ENCODE peak calls at places on chromosome 15, in nine cellular contexts. O is fibroblast of lung; H is A549; D is astrocyte; R is bronchial epithelial cell; W is HCT116; M is foreskin fibroblast; I is transverse colon; P is CD8-positive, alpha-beta T cell. A is an unnamed sample.

GRCh38 chr15:70261083-70261482 is 163.4 kb upstream of the TLE3 start:
- DNase-seq in O (no peak), H (no peak), D (no peak), R (no peak), W (no peak), M (no peak), I (no peak), P (no peak), A (no peak)

GRCh38 chr15:96330450-96331140 is at the start of gene NR2F2:
- DNase-seq in O (peak; percentile 99), H (peak; percentile 91), D (peak; percentile 97), R (peak; percentile 87), W (peak; percentile 94), M (peak; percentile 100), I (peak; percentile 94), P (no peak), A (peak; percentile 86)

GRCh38 chr15:71220828-71221227 is 105.6 kb downstream of the THSD4 start:
- DNase-seq in O (no peak), H (no peak), D (no peak), R (no peak), W (no peak), M (no peak), I (no peak), P (no peak), A (no peak)

GRCh38 chr15:20357139-20358065 is 184.2 kb downstream of the GOLGA6L6 start:
- DNase-seq in O (no peak), H (no peak), D (no peak), R (no peak), W (no peak), M (no peak), I (no peak), P (peak; percentile 55), A (no peak)

GRCh38 chr15:99845009-99845408 is 111.8 kb upstream of the LYSMD4 start:
- DNase-seq in O (peak; percentile 78), H (no peak), D (peak; percentile 74), R (peak; percentile 44), W (no peak), M (no peak), I (no peak), P (no peak), A (no peak)

GRCh38 chr15:90104551-90104950 is 2.3 kb upstream of the IDH2 start:
- DNase-seq in O (no peak), H (no peak), D (no peak), R (peak; percentile 52), W (no peak), M (no peak), I (peak; percentile 59), P (no peak), A (no peak)

GRCh38 chr15:92819312-92820232 is 80.6 kb upstream of the CHD2 start:
- DNase-seq in O (peak; percentile 35), H (no peak), D (no peak), R (peak; percentile 54), W (no peak), M (no peak), I (no peak), P (no peak), A (no peak)

GRCh38 chr15:36429707-36430106 is 149.7 kb upstream of the CDIN1 start:
- DNase-seq in O (peak; percentile 34), H (no peak), D (peak; percentile 16), R (no peak), W (no peak), M (no peak), I (no peak), P (no peak), A (no peak)

GRCh38 chr15:63417721-63418120 is 36.1 kb upstream of the CA12 start:
- DNase-seq in O (no peak), H (no peak), D (no peak), R (no peak), W (no peak), M (no peak), I (no peak), P (no peak), A (no peak)

GRCh38 chr15:72968531-72968922 is 83.7 kb upstream of the NEO1 start:
- DNase-seq in O (no peak), H (no peak), D (no peak), R (peak; percentile 8), W (no peak), M (peak; percentile 30), I (peak; percentile 86), P (no peak), A (peak; percentile 12)

GRCh38 chr15:79315623-79316328 is 4.9 kb downstream of the TMED3 start:
- DNase-seq in O (no peak), H (no peak), D (no peak), R (no peak), W (no peak), M (no peak), I (no peak), P (no peak), A (no peak)

GRCh38 chr15:94265009-94265408 is 33.6 kb downstream of the MCTP2 start:
- DNase-seq in O (no peak), H (no peak), D (no peak), R (peak; percentile 92), W (no peak), M (peak; percentile 33), I (no peak), P (no peak), A (peak; percentile 19)

GRCh38 chr15:81040757-81041156 is 40.0 kb downstream of the TLNRD1 start:
- DNase-seq in O (no peak), H (no peak), D (no peak), R (no peak), W (no peak), M (no peak), I (no peak), P (no peak), A (no peak)

GRCh38 chr15:73633111-73633990 is at the start of gene NPTN:
- DNase-seq in O (peak; percentile 96), H (peak; percentile 96), D (peak; percentile 88), R (peak; percentile 89), W (peak; percentile 89), M (peak; percentile 100), I (peak; percentile 99), P (peak; percentile 98), A (no peak)

GRCh38 chr15:67232591-67232990 is 21.9 kb downstream of the AAGAB start:
- DNase-seq in O (no peak), H (no peak), D (no peak), R (no peak), W (no peak), M (no peak), I (no peak), P (no peak), A (no peak)

GRCh38 chr15:93553167-93553566 is 464.2 kb upstream of the RGMA start:
- DNase-seq in O (no peak), H (no peak), D (no peak), R (no peak), W (no peak), M (no peak), I (no peak), P (no peak), A (no peak)

GRCh38 chr15:90838544-90838943 is 29.8 kb upstream of the FURIN start:
- DNase-seq in O (no peak), H (no peak), D (no peak), R (no peak), W (no peak), M (no peak), I (no peak), P (no peak), A (no peak)

GRCh38 chr15:61935493-61935892 is 124.8 kb downstream of the VPS13C start:
- DNase-seq in O (no peak), H (no peak), D (no peak), R (peak; percentile 39), W (no peak), M (no peak), I (no peak), P (no peak), A (no peak)

GRCh38 chr15:41695750-41696436 is 35.7 kb downstream of the MGA start:
- DNase-seq in O (peak; percentile 23), H (peak; percentile 8), D (peak; percentile 7), R (peak; percentile 17), W (peak; percentile 24), M (peak; percentile 36), I (peak; percentile 18), P (peak; percentile 56), A (no peak)
- H3K4me3 ChIP-seq in O (no peak overlapping the region), H (no peak overlapping the region), D (no peak overlapping the region), R (no peak overlapping the region), W (no peak overlapping the region), M (no peak overlapping the region), I (no peak overlapping the region), P (no peak overlapping the region), A (no peak overlapping the region)

DNA sequence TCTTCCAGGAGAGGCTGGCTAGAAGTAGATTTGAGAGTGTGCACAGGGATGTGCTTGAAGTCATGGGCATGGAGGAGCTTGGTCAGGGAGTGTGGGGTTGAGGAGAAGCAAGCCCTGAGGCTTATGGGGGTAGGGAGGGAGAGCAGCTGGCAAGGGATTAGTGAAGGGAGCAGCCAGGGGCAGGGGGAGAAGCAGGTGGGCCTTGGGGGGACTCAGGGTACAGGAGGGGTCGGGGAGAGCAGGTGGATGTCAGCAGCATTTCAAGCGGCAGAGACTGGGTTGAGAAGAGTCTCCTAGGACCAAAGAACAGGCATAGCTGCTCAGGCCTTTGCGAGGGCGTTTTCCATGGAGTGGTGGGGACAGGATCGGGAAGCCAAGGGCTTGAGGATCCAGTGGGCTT is 3.4 kb upstream of the LMAN1L start:
- DNase-seq in O (no peak), H (no peak), D (no peak), R (no peak), W (no peak), M (no peak), I (no peak), P (no peak), A (no peak)
- TF ChIP-seq CTCF in O (no peak), H (no peak), D (no peak), R (no peak), W (no peak), M (no peak), I (no peak), P (no peak), A (no peak)

GRCh38 chr15:101139986-101140696 is 111.7 kb downstream of the CHSY1 start:
- DNase-seq in O (no peak), H (no peak), D (no peak), R (no peak), W (no peak), M (no peak), I (no peak), P (no peak), A (no peak)
- H3K4me3 ChIP-seq in O (no peak overlapping the region), H (no peak overlapping the region), D (no peak overlapping the region), R (no peak overlapping the region), W (no peak overlapping the region), M (no peak overlapping the region), I (no peak overlapping the region), P (no peak overlapping the region), A (no peak overlapping the region)

DNA sequence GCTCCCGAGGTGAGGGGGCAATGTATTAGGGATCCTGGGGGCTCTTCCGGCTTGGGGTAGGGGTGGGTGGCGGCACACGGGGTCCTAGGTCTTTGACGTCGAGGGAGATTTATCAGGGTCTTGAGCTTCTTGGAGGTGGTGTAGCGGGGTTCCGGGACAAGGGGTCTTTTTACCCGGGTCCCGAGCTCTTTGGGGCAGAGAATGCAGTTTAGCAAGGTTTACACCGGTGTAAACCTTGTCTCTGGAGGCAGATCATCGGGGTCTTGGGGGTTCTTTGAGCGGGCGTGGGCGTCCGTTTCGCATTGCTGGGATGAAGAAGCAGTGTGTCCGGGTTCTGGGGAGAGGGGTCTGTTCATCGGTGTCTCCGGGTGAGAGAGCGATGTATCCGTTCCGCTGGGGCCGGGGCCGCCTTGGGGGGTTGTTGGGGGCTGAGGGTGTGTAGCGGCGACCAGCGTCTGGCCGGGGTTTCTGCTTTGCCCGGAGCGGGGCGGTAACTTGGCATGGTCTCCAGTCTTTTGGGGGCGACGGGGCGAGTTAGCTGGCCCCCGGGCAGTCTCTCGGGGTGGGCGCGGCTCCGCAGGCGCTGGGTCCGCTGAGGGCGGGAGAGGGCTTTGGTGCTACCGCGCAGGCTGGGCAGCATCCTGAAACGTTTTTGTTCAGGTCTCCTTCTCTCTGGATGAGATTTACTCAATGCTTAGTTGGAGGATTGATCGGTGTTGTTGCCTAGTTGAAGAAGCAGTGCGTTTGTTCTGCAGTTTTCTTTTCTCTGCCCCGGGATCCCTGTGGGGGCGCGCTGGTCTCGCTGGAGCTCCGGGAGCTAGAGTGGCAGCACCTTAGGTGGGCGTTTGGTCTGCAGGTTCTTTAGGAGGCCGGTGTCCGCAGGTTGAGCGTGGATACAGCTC is 792 bp downstream of the GLCE start:
- DNase-seq in O (peak; percentile 28), H (peak; percentile 56), D (no peak), R (peak; percentile 11), W (peak; percentile 16), M (peak; percentile 67), I (peak; percentile 51), P (peak; percentile 53), A (no peak)
- TF ChIP-seq CTCF in O (peak; percentile 44), H (peak; percentile 59), D (peak; percentile 17), R (peak; percentile 8), W (peak; percentile 37), M (peak; percentile 55), I (no peak), P (no peak), A (peak; percentile 42)